ENCODE peak calls at places on chromosomes 16 and 17, in ten cellular contexts. S is AG04449; W is IMR-90; L is testis; Y is bronchial epithelial cell; K is A549; D is amygdala; Z is activated naive CD8-positive, alpha-beta T cell treated with anti-CD3 and anti-CD28 coated beads, Interleukin-2, amount 50 U/mL, for 16 hours; H is caudate nucleus; T is NCI-H69. U is an unnamed sample.

GRCh38 chr16:46916980-46917379 is 32.8 kb downstream of the GPT2 start:
- DNase-seq in S (no peak), W (peak), L (no peak), Y (no peak), K (peak), D (no peak), Z (no peak), H (no peak), T (no peak), U (no peak)

GRCh38 chr17:9645858-9646555 is 690 bp downstream of the USP43 start:
- DNase-seq in S (no peak), W (no peak), L (peak), Y (peak), K (peak), D (no peak), Z (no peak), H (no peak), T (peak), U (no peak)

GRCh38 chr17:65544658-65545057 is 16.8 kb downstream of the AXIN2 start:
- DNase-seq in S (no peak), W (no peak), L (no peak), Y (no peak), K (no peak), D (no peak), Z (no peak), H (no peak), T (peak), U (no peak)

GRCh38 chr17:67829331-67829730 is 4.0 kb downstream of the BPTF start:
- DNase-seq in S (no peak), W (no peak), L (no peak), Y (peak), K (no peak), D (no peak), Z (peak), H (no peak), T (no peak), U (no peak)

GRCh38 chr16:83215417-83216001 is 588.7 kb downstream of the CDH13 start:
- DNase-seq in S (no peak), W (peak), L (peak), Y (peak), K (peak), D (no peak), Z (no peak), H (peak), T (peak), U (no peak)

GRCh38 chr17:2894782-2895181 is 98.5 kb downstream of the RAP1GAP2 start:
- DNase-seq in S (no peak), W (no peak), L (no peak), Y (no peak), K (no peak), D (no peak), Z (no peak), H (no peak), T (no peak), U (no peak)

GRCh38 chr16:15749371-15749770 is 99.3 kb downstream of the NDE1 start:
- DNase-seq in S (no peak), W (peak), L (no peak), Y (no peak), K (no peak), D (no peak), Z (no peak), H (no peak), T (no peak), U (no peak)

GRCh38 chr17:44314869-44315661 is 6.7 kb downstream of the RUNDC3A start:
- DNase-seq in S (no peak), W (no peak), L (peak), Y (peak), K (peak), D (no peak), Z (no peak), H (peak), T (peak), U (no peak)

GRCh38 chr16:3170440-3171180 is 17.4 kb upstream of the OR1F1 start:
- DNase-seq in S (no peak), W (no peak), L (no peak), Y (no peak), K (no peak), D (no peak), Z (no peak), H (no peak), T (peak), U (no peak)

GRCh38 chr17:65690626-65691310 is 129.3 kb upstream of the AXIN2 start:
- DNase-seq in S (no peak), W (no peak), L (no peak), Y (no peak), K (no peak), D (no peak), Z (no peak), H (no peak), T (peak), U (no peak)